ENCODE peak calls at places on chromosomes 1 and 21, in nine cellular contexts. Z is prostate gland; T is aorta; P is mammary epithelial cell; Y is breast epithelium; N is Panc1; L is cardiac muscle cell; Q is CD8-positive, alpha-beta T cell; F is brain microvascular endothelial cell. V is an unnamed sample.

GRCh38 chr1:61743716-61744620 is 1.7 kb downstream of the PATJ start:
- DNase-seq in Z (no peak), T (no peak), P (no peak), Y (no peak), N (no peak), L (no peak), Q (no peak), F (peak; percentile 27), V (no peak)

GRCh38 chr1:217090073-217090911 is 367.1 kb upstream of the ESRRG start:
- DNase-seq in Z (no peak), T (no peak), P (no peak), Y (no peak), N (no peak), L (peak; percentile 60), Q (no peak), F (no peak), V (no peak)

GRCh38 chr1:208544058-208544457 is 299.9 kb upstream of the PLXNA2 start:
- DNase-seq in Z (no peak), T (no peak), P (no peak), Y (no peak), N (no peak), L (no peak), Q (no peak), F (no peak), V (no peak)

GRCh38 chr1:101436100-101436511 is 199.3 kb downstream of the S1PR1 start:
- DNase-seq in Z (no peak), T (no peak), P (no peak), Y (no peak), N (no peak), L (no peak), Q (no peak), F (no peak), V (no peak)

GRCh38 chr1:207831517-207832327 is 79.2 kb downstream of the CD34 start:
- DNase-seq in Z (no peak), T (no peak), P (peak; percentile 69), Y (no peak), N (no peak), L (no peak), Q (peak; percentile 35), F (no peak), V (no peak)

GRCh38 chr1:98457212-98457611 is 204.3 kb upstream of the SNX7 start:
- DNase-seq in Z (no peak), T (no peak), P (no peak), Y (no peak), N (no peak), L (no peak), Q (no peak), F (no peak), V (no peak)

GRCh38 chr1:199660071-199660470 is 367.4 kb upstream of the NR5A2 start:
- DNase-seq in Z (no peak), T (no peak), P (no peak), Y (no peak), N (no peak), L (no peak), Q (no peak), F (no peak), V (no peak)

GRCh38 chr1:203135636-203136305 is 8.2 kb downstream of the ADORA1 start:
- DNase-seq in Z (no peak), T (peak; percentile 47), P (peak; percentile 21), Y (no peak), N (no peak), L (no peak), Q (no peak), F (no peak), V (no peak)

GRCh38 chr1:208178091-208178529 is 66.1 kb downstream of the PLXNA2 start:
- DNase-seq in Z (peak; percentile 37), T (peak; percentile 84), P (no peak), Y (no peak), N (no peak), L (no peak), Q (no peak), F (no peak), V (peak; percentile 32)

GRCh38 chr1:21937034-21937371 is at the start of gene HSPG2:
- DNase-seq in Z (no peak), T (no peak), P (no peak), Y (no peak), N (no peak), L (no peak), Q (no peak), F (no peak), V (no peak)

DNA sequence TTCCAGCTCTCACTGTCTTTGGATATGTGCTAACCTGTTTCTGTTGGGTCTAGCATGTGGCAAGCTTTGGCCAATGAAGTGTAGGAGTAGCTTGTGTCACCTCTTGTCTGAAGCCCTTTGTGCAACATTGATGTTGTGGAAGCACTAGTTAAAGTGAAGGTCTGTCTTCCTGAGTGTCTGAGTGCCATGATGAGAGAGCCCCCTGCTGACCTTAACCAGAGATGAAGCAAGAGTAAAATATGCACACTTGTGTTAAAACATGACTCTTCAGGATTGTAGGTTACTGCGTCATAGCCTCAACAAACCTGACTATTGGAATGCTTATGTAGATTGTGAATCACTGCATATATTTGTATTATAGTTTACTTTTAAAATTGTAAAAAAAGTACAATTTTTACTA is 103.7 kb downstream of the NCAM2 start:
- DNase-seq in Z (peak; percentile 9), T (no peak), P (no peak), Y (no peak), N (no peak), L (peak; percentile 61), Q (no peak), F (peak; percentile 2), V (no peak)
- H3K27ac ChIP-seq in Z (no peak overlapping the region), T (no peak overlapping the region), P (no peak overlapping the region), Y (no peak overlapping the region), N (no peak overlapping the region), L (no peak overlapping the region), Q (no peak overlapping the region), F (no peak overlapping the region), V (no peak overlapping the region)

GRCh38 chr1:6170116-6170741 is 9.9 kb downstream of the CHD5 start:
- DNase-seq in Z (no peak), T (no peak), P (no peak), Y (no peak), N (no peak), L (no peak), Q (no peak), F (no peak), V (no peak)

GRCh38 chr1:6171546-6172124 is 8.5 kb downstream of the CHD5 start:
- DNase-seq in Z (no peak), T (no peak), P (no peak), Y (no peak), N (no peak), L (peak; percentile 65), Q (no peak), F (no peak), V (no peak)

GRCh38 chr1:6172549-6172948 is 7.6 kb downstream of the CHD5 start:
- DNase-seq in Z (no peak), T (no peak), P (no peak), Y (no peak), N (no peak), L (no peak), Q (no peak), F (no peak), V (no peak)

GRCh38 chr1:6168947-6169586 is 11.1 kb downstream of the CHD5 start:
- DNase-seq in Z (no peak), T (no peak), P (no peak), Y (no peak), N (no peak), L (no peak), Q (no peak), F (no peak), V (no peak)

DNA sequence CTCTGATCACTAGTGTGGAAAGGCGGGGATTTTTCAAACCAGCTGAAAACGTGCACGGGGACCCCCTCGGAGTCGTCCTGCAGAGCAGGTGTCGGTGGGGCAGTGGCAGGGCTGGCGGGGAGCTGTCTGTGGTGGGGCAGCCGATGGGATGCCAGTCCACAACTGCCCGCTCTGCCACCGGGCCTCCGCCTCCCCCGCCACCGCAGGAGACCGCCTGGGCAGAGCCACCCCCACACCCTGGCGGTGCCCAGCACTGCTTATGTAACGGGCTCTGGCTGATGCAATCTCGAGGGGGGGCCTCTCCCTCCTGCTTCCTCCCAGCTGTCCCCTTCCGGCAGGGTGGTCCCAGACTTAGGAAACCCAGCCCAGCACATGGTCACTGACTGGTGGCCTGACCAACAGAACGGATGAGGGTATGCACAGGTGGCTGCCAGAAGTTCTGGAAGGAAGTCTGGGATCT is 9.3 kb downstream of the CHD5 start:
- DNase-seq in Z (no peak), T (no peak), P (no peak), Y (no peak), N (no peak), L (no peak), Q (no peak), F (no peak), V (no peak)
- H3K27ac ChIP-seq in Z (no peak overlapping the region), T (no peak overlapping the region), P (no peak overlapping the region), Y (no peak overlapping the region), N (peak overlapping the region; percentile 76), L (no peak overlapping the region), Q (no peak overlapping the region), F (no peak overlapping the region), V (no peak overlapping the region)

DNA sequence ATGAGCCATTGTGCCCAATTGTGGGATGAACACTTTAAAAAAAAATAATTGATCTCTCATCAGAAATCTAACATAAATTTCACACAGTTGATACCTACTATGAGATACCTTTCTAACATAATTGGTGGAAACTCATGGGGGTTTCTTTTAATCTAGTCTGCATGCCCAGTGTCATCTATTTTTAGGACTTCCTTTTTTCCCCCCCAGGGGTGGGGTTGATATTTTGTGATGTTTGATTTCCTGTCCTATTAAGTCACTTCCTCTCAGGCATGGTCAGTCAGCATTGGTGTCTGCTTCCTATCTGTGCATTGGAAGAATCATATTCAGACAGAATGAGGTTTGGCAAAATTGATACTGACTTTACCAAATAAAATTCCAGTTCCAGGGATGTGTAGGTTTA is 21.5 kb downstream of the NFYC start:
- DNase-seq in Z (no peak), T (no peak), P (no peak), Y (no peak), N (no peak), L (no peak), Q (peak; percentile 22), F (no peak), V (no peak)
- H3K27ac ChIP-seq in Z (peak overlapping the region; percentile 3), T (no peak overlapping the region), P (peak overlapping the region; percentile 33), Y (peak overlapping the region; percentile 27), N (no peak overlapping the region), L (no peak overlapping the region), Q (no peak overlapping the region), F (no peak overlapping the region), V (peak overlapping the region; percentile 21)

GRCh38 chr1:160328171-160328570 is 14.9 kb downstream of the COPA start:
- DNase-seq in Z (no peak), T (no peak), P (no peak), Y (no peak), N (no peak), L (no peak), Q (no peak), F (no peak), V (no peak)
- H3K27ac ChIP-seq in Z (no peak overlapping the region), T (no peak overlapping the region), P (no peak overlapping the region), Y (no peak overlapping the region), N (no peak overlapping the region), L (no peak overlapping the region), Q (no peak overlapping the region), F (no peak overlapping the region), V (no peak overlapping the region)